ENCODE peak calls at places on chromosome 18, in four cellular contexts. One of them, this sample, is unnamed.

GRCh38 chr18:2641638-2642037 is 13.9 kb upstream of the SMCHD1 start:
- DNase-seq in ovary: no peak
- DNase-seq in foreskin keratinocyte: no peak
- DNase-seq in RPMI7951: peak
- DNase-seq in this sample: no peak

GRCh38 chr18:57771183-57771582 is 31.9 kb downstream of the ATP8B1 start:
- DNase-seq in ovary: no peak
- DNase-seq in foreskin keratinocyte: peak
- DNase-seq in RPMI7951: no peak
- DNase-seq in this sample: peak

GRCh38 chr18:69261436-69261835 is 139.3 kb upstream of the DOK6 start:
- DNase-seq in ovary: no peak
- DNase-seq in foreskin keratinocyte: no peak
- DNase-seq in RPMI7951: no peak
- DNase-seq in this sample: no peak

GRCh38 chr18:35029103-35029502 is 12.1 kb upstream of the MAPRE2 start:
- DNase-seq in ovary: no peak
- DNase-seq in foreskin keratinocyte: no peak
- DNase-seq in RPMI7951: peak
- DNase-seq in this sample: no peak

GRCh38 chr18:7325126-7325430 is 94.2 kb downstream of the LRRC30 start:
- DNase-seq in ovary: no peak
- DNase-seq in foreskin keratinocyte: peak
- DNase-seq in RPMI7951: peak
- DNase-seq in this sample: peak

GRCh38 chr18:75429975-75430374 is 2.5 kb upstream of the SMIM21 start:
- DNase-seq in ovary: no peak
- DNase-seq in foreskin keratinocyte: no peak
- DNase-seq in RPMI7951: no peak
- DNase-seq in this sample: no peak

GRCh38 chr18:44079602-44080001 is 601.1 kb upstream of the SETBP1 start:
- DNase-seq in ovary: no peak
- DNase-seq in foreskin keratinocyte: peak
- DNase-seq in RPMI7951: peak
- DNase-seq in this sample: peak

GRCh38 chr18:76421291-76422078 is 73.6 kb downstream of the ZNF516 start:
- DNase-seq in ovary: no peak
- DNase-seq in foreskin keratinocyte: no peak
- DNase-seq in RPMI7951: no peak
- DNase-seq in this sample: no peak

GRCh38 chr18:21740724-21741510 is at the start of gene MIB1:
- DNase-seq in ovary: peak
- DNase-seq in foreskin keratinocyte: peak
- DNase-seq in RPMI7951: no peak
- DNase-seq in this sample: no peak

GRCh38 chr18:62325806-62326645 is 916 bp downstream of the TNFRSF11A start:
- DNase-seq in ovary: no peak
- DNase-seq in foreskin keratinocyte: no peak
- DNase-seq in RPMI7951: no peak
- DNase-seq in this sample: no peak

GRCh38 chr18:45998244-45998643 is 31.1 kb upstream of the EPG5 start:
- DNase-seq in ovary: no peak
- DNase-seq in foreskin keratinocyte: no peak
- DNase-seq in RPMI7951: no peak
- DNase-seq in this sample: no peak